ENCODE peak calls at places on chromosome 20, in nine cellular contexts. O is HL-60, L is GM20000, E is NCI-H1694 treated with DMSO at 0.1 percent for 48 hours, T is Daoy, P is lower lobe of right lung, M is EL, D is Kasumi-1, U is mucosa of descending colon. B is an unnamed sample.
A peak's percentile ranks its signal among the peaks of the same experiment; 100 is the strongest.

GRCh38 chr20:42123981-42124473 is 505.9 kb upstream of the CHD6 start:
- DNase-seq in O (no peak), L (no peak), E (no peak), T (no peak), P (no peak), M (no peak), D (no peak), U (no peak), B (no peak)

GRCh38 chr20:57559658-57560553 is 1.0 kb upstream of the PCK1 start:
- DNase-seq in O (no peak), L (no peak), E (no peak), T (no peak), P (no peak), M (no peak), D (no peak), U (no peak), B (no peak)

GRCh38 chr20:35650632-35651031 is 14.1 kb downstream of the CPNE1 start:
- DNase-seq in O (no peak), L (no peak), E (no peak), T (no peak), P (no peak), M (no peak), D (no peak), U (no peak), B (no peak)

GRCh38 chr20:38840053-38840893 is 34.8 kb downstream of the PPP1R16B start:
- DNase-seq in O (no peak), L (no peak), E (no peak), T (no peak), P (no peak), M (no peak), D (no peak), U (no peak), B (no peak)

GRCh38 chr20:13546497-13547131 is 92.1 kb downstream of the TASP1 start:
- DNase-seq in O (peak; percentile 27), L (peak; percentile 38), E (peak; percentile 55), T (peak; percentile 65), P (peak; percentile 80), M (peak; percentile 71), D (peak; percentile 67), U (peak; percentile 96), B (peak; percentile 67)

GRCh38 chr20:16459019-16459700 is 114.1 kb downstream of the KIF16B start:
- DNase-seq in O (no peak), L (no peak), E (no peak), T (peak; percentile 78), P (no peak), M (peak; percentile 84), D (peak; percentile 31), U (no peak), B (no peak)

GRCh38 chr20:45405566-45406259 is 2.4 kb upstream of the DBNDD2 start:
- DNase-seq in O (no peak), L (peak; percentile 36), E (no peak), T (no peak), P (no peak), M (peak; percentile 55), D (no peak), U (peak; percentile 61), B (no peak)

GRCh38 chr20:53581444-53582311 is 12.0 kb downstream of the ZNF217 start:
- DNase-seq in O (peak; percentile 70), L (no peak), E (no peak), T (no peak), P (peak; percentile 39), M (no peak), D (no peak), U (peak; percentile 42), B (peak; percentile 59)

GRCh38 chr20:16098890-16099639 is 474.2 kb downstream of the KIF16B start:
- DNase-seq in O (no peak), L (no peak), E (no peak), T (no peak), P (no peak), M (no peak), D (no peak), U (no peak), B (no peak)